ENCODE peak calls at places on chromosomes 4 and X, in ten cellular contexts. H is BJ, I is IMR-90, N is cardiac muscle cell, U is AG09309, R is AG04449, M is breast epithelium, O is body of pancreas, K is fibroblast of mammary gland, P is esophagus squamous epithelium. X is an unnamed sample.

GRCh38 chrX:3449287-3449686 is 102.8 kb upstream of the MXRA5 start:
- DNase-seq in H (peak), I (no peak), N (no peak), U (peak), R (no peak), M (no peak), O (no peak), K (peak), P (no peak), X (no peak)

GRCh38 chrX:19799319-19800182 is 87.8 kb downstream of the SH3KBP1 start:
- DNase-seq in H (no peak), I (peak), N (no peak), U (no peak), R (no peak), M (no peak), O (no peak), K (peak), P (no peak), X (no peak)

GRCh38 chrX:150934453-150934852 is 36.0 kb upstream of the CD99L2 start:
- DNase-seq in H (peak), I (peak), N (no peak), U (peak), R (no peak), M (no peak), O (no peak), K (peak), P (no peak), X (no peak)

GRCh38 chrX:150044556-150044955 is 106.3 kb upstream of the EOLA2 start:
- DNase-seq in H (no peak), I (no peak), N (no peak), U (no peak), R (no peak), M (no peak), O (no peak), K (peak), P (no peak), X (no peak)

GRCh38 chr4:140066031-140066930 is 87.7 kb downstream of the MAML3 start:
- DNase-seq in H (no peak), I (no peak), N (peak), U (no peak), R (no peak), M (no peak), O (no peak), K (no peak), P (no peak), X (no peak)

GRCh38 chrX:150482537-150483217 is 85.7 kb upstream of the MTM1 start:
- DNase-seq in H (peak), I (peak), N (no peak), U (peak), R (no peak), M (no peak), O (no peak), K (peak), P (no peak), X (no peak)

GRCh38 chr4:75821966-75822365 is 80.3 kb downstream of the PPEF2 start:
- DNase-seq in H (no peak), I (peak), N (no peak), U (no peak), R (no peak), M (no peak), O (no peak), K (no peak), P (no peak), X (no peak)

GRCh38 chrX:68261060-68261672 is 172.1 kb downstream of the OPHN1 start:
- DNase-seq in H (no peak), I (peak), N (no peak), U (no peak), R (no peak), M (no peak), O (no peak), K (peak), P (no peak), X (no peak)

GRCh38 chr4:84796388-84796787 is 170.1 kb downstream of the WDFY3 start:
- DNase-seq in H (no peak), I (no peak), N (no peak), U (no peak), R (no peak), M (no peak), O (no peak), K (no peak), P (no peak), X (no peak)

GRCh38 chr4:41505161-41505653 is 32.8 kb upstream of the LIMCH1 start:
- DNase-seq in H (no peak), I (no peak), N (no peak), U (no peak), R (no peak), M (peak), O (no peak), K (no peak), P (no peak), X (no peak)

GRCh38 chr4:167290684-167291083 is 56.4 kb upstream of the SPOCK3 start:
- DNase-seq in H (no peak), I (no peak), N (peak), U (no peak), R (no peak), M (no peak), O (no peak), K (peak), P (no peak), X (no peak)

DNA sequence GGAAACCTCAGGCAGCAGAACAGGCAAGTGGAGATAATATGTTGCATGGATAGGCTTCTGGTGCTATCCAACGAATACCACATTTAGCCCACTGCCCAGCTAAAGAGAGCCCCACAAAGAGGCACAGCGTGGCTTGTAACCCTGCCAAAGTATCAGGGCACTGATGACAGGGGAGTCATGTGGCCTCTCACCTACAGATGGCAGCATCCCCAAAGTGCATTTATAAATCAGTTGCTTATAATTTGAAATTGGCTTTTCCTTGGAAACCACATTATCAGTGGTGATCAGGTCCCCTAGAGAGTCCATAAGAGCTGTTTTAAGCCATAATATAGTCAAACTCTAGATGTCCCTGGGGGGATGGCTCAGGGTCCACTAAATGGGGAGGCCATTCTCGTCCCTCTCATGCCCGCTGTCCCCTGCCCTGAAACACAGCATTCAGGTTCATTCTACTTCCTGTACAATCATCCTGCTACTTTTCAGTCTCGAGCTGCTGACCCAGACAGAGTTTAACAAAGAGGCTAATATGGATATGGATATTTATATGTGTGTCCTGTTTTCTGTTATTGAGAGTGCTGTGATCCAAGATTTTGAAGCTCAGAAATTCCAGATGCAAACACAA is 28.6 kb downstream of the SRPX start:
- DNase-seq in H (no peak), I (peak), N (peak), U (no peak), R (no peak), M (no peak), O (peak), K (peak), P (no peak), X (no peak)
- TF ChIP-seq CTCF in H (peak), I (peak), N (peak), U (peak), R (peak), M (no peak), O (peak), K (peak), P (peak), X (peak)

DNA sequence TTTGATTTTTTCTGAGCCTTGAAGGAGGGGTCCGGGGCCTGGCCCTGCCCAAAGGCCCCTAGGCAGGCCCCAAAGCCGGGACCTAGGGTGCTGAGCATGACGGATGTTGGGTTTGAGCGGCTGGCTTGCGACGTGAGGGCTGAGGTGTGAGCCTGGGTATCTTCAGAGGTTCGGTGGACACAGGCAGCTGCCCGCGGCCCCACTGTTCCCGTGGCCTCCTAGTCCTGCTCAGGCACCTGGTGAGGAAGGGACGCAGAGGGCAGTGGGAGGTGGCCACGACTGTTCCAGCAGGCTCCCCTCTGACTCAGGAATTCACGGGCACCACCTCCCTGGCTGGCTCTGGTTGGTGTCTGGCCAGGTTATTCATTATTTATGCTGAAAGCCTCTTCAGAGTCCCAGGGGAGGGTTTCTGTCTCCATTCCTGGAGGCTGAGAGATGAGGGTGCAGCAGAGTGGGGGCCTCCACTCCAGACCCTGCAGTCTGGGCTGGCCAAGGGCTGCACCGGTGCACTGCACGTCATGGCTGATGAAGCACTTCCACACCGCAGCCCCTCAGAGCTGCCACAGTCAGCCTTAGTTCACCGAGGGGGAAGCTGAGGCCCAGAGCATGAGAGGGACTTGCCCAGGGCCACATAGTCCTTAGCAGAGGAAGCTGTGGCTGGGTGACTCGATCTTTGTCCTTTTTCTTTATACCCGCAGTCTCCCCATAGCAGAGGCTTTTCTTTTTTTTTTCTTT is 2.2 kb downstream of the MSANTD1 start:
- DNase-seq in H (no peak), I (no peak), N (no peak), U (no peak), R (no peak), M (no peak), O (peak), K (no peak), P (no peak), X (no peak)
- H3K4me3 ChIP-seq in H (no peak), I (no peak), N (no peak), U (no peak), R (no peak), M (no peak), O (no peak), K (no peak), P (no peak), X (no peak)

GRCh38 chr4:124647599-124647998 is 64.9 kb downstream of the ANKRD50 start:
- DNase-seq in H (no peak), I (no peak), N (no peak), U (no peak), R (no peak), M (no peak), O (no peak), K (no peak), P (no peak), X (no peak)
- TF ChIP-seq CTCF in H (no peak), I (no peak), N (no peak), U (no peak), R (no peak), M (no peak), O (no peak), K (no peak), P (no peak), X (no peak)

GRCh38 chr4:38870098-38870850 is 2.7 kb downstream of the FAM114A1 start:
- DNase-seq in H (no peak), I (peak), N (no peak), U (no peak), R (no peak), M (no peak), O (no peak), K (peak), P (no peak), X (peak)

GRCh38 chr4:38868055-38868965 is 704 bp downstream of the FAM114A1 start:
- DNase-seq in H (no peak), I (peak), N (peak), U (no peak), R (no peak), M (no peak), O (peak), K (peak), P (no peak), X (no peak)

GRCh38 chr4:38867478-38868054 is at the start of gene FAM114A1:
- DNase-seq in H (no peak), I (peak), N (peak), U (no peak), R (no peak), M (peak), O (peak), K (peak), P (no peak), X (no peak)

GRCh38 chr4:38871593-38871992 is 4.0 kb downstream of the FAM114A1 start:
- DNase-seq in H (no peak), I (peak), N (no peak), U (no peak), R (no peak), M (no peak), O (no peak), K (peak), P (no peak), X (no peak)

DNA sequence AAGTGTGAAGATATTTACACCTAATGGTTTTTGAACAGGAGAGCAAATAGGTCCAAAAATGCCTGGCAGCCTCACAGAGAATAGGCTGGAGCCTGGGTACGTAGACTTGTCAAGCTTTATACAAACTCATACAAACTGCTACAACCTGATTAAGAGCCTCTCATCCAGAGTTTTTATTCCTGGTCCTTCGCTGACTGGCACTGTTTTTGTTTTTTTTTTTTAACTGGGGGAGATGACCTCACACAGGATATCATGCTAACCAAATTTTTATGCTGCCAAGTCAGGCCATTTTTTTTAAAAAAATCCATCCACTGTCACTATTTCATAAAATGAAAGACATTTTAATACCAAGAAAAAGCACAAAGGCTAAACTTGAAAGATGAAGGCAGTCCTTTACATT is 1.9 kb downstream of the FAM114A1 start:
- DNase-seq in H (no peak), I (no peak), N (no peak), U (no peak), R (no peak), M (no peak), O (no peak), K (peak), P (no peak), X (no peak)
- H3K4me3 ChIP-seq in H (peak), I (peak), N (no peak), U (peak), R (peak), M (no peak), O (no peak), K (peak), P (no peak), X (peak)

GRCh38 chr4:186032259-186032658 is 36.7 kb upstream of the TLR3 start:
- DNase-seq in H (no peak), I (no peak), N (peak), U (no peak), R (no peak), M (no peak), O (no peak), K (no peak), P (no peak), X (no peak)
- TF ChIP-seq CTCF in H (no peak), I (no peak), N (peak), U (peak), R (no peak), M (no peak), O (peak), K (no peak), P (no peak), X (no peak)

X was measured in HFF-Myc.